ENCODE peak calls at places on chromosomes 6 and 20, in four cellular contexts. S is neural crest cell, C is fibroblast of mammary gland, Z is thoracic aorta. J is an unnamed sample.

GRCh38 chr6:84156306-84156705 is 71.1 kb downstream of the CEP162 start:
- DNase-seq in C (no peak), S (no peak), Z (no peak), J (no peak)

GRCh38 chr6:107719160-107719559 is 105.0 kb downstream of the SCML4 start:
- DNase-seq in C (no peak), Z (no peak), S (no peak), J (no peak)

GRCh38 chr6:81326856-81327561 is 425.5 kb downstream of the TENT5A start:
- DNase-seq in S (no peak), C (peak), Z (no peak), J (no peak)

GRCh38 chr6:80638222-80639055 is 532.0 kb downstream of the BCKDHB start:
- DNase-seq in S (peak), C (peak), Z (no peak), J (no peak)

GRCh38 chr20:17725094-17725835 is 25.5 kb downstream of the BANF2 start:
- DNase-seq in Z (no peak), S (no peak), C (no peak), J (peak)

GRCh38 chr6:87808005-87808757 is 106.1 kb upstream of the AKIRIN2 start:
- DNase-seq in C (peak), S (no peak), Z (no peak), J (no peak)

GRCh38 chr6:130882370-130882769 is 55.2 kb downstream of the SMLR1 start:
- DNase-seq in C (no peak), Z (no peak), S (no peak), J (no peak)

GRCh38 chr6:39952170-39952569 is 17.9 kb upstream of the MOCS1 start:
- DNase-seq in S (no peak), C (peak), Z (no peak), J (no peak)

GRCh38 chr20:53608071-53608455 is 14.4 kb upstream of the ZNF217 start:
- DNase-seq in C (no peak), S (no peak), Z (no peak), J (no peak)

GRCh38 chr6:12602951-12603710 is 113.4 kb upstream of the PHACTR1 start:
- DNase-seq in C (peak), Z (no peak), S (no peak), J (no peak)

GRCh38 chr6:166686317-166686716 is 59.3 kb upstream of the RPS6KA2 start:
- DNase-seq in C (no peak), Z (no peak), S (no peak), J (no peak)

GRCh38 chr6:28985396-28986164 is 19.5 kb downstream of the ZNF311 start:
- DNase-seq in Z (peak), C (peak), S (peak), J (no peak)

GRCh38 chr6:154996841-154997311 is 1.8 kb downstream of the TIAM2 start:
- DNase-seq in S (no peak), C (no peak), Z (no peak), J (no peak)

GRCh38 chr6:53718597-53719460 is 53.3 kb upstream of the KLHL31 start:
- DNase-seq in C (peak), Z (no peak), S (no peak), J (no peak)

GRCh38 chr6:156390621-156391378 is 386.4 kb upstream of the ARID1B start:
- DNase-seq in C (no peak), Z (no peak), S (no peak), J (no peak)

GRCh38 chr20:33693741-33694645 is 7.8 kb upstream of the E2F1 start:
- DNase-seq in S (no peak), C (no peak), Z (no peak), J (no peak)

GRCh38 chr6:22401206-22401605 is 104.4 kb upstream of the PRL start:
- DNase-seq in S (no peak), Z (no peak), C (peak), J (no peak)

GRCh38 chr20:31602779-31603441 is 2.2 kb upstream of the ID1 start:
- DNase-seq in C (peak), S (no peak), Z (no peak), J (no peak)

GRCh38 chr6:20932284-20932683 is 398.0 kb downstream of the CDKAL1 start:
- DNase-seq in S (no peak), C (no peak), Z (no peak), J (no peak)

GRCh38 chr20:16098890-16099639 is 474.2 kb downstream of the KIF16B start:
- DNase-seq in Z (no peak), S (no peak), C (peak), J (no peak)

GRCh38 chr6:137867685-137868509 is 838 bp downstream of the TNFAIP3 start:
- DNase-seq in Z (no peak), C (no peak), S (peak), J (no peak)

GRCh38 chr20:42027746-42028268 is 409.6 kb upstream of the CHD6 start:
- DNase-seq in C (no peak), S (no peak), Z (no peak), J (no peak)

GRCh38 chr6:28597217-28597835 is 71.6 kb downstream of the GPX5 start:
- DNase-seq in S (peak), C (peak), Z (no peak), J (no peak)

GRCh38 chr20:10430000-10430466 is 4.0 kb downstream of the MKKS start:
- DNase-seq in S (no peak), Z (no peak), C (peak), J (no peak)

GRCh38 chr6:88572449-88573139 is 390.8 kb downstream of the RNGTT start:
- DNase-seq in S (no peak), C (no peak), Z (no peak), J (no peak)

GRCh38 chr6:52317841-52318581 is 33.5 kb upstream of the MCM3 start:
- DNase-seq in S (no peak), Z (no peak), C (peak), J (no peak)

GRCh38 chr20:57666106-57666833 is 43.5 kb downstream of the PMEPA1 start:
- DNase-seq in S (no peak), C (no peak), Z (no peak), J (peak)

GRCh38 chr6:170132561-170132991 is 158.3 kb downstream of the DLL1 start:
- DNase-seq in S (no peak), Z (no peak), C (no peak), J (peak)

GRCh38 chr6:107670792-107671199 is 153.3 kb downstream of the SCML4 start:
- DNase-seq in S (peak), C (peak), Z (no peak), J (no peak)

GRCh38 chr6:158565482-158566040 is 5.7 kb downstream of the TMEM181 start:
- DNase-seq in S (no peak), C (no peak), Z (no peak), J (no peak)
- TF ChIP-seq CTCF in S (no peak), C (no peak), Z (no peak), J (peak)

GRCh38 chr6:103273048-103273447 is 1586.7 kb downstream of the HACE1 start:
- DNase-seq in Z (no peak), S (no peak), C (no peak), J (no peak)
- TF ChIP-seq CTCF in Z (no peak), S (peak), C (no peak), J (peak)

DNA sequence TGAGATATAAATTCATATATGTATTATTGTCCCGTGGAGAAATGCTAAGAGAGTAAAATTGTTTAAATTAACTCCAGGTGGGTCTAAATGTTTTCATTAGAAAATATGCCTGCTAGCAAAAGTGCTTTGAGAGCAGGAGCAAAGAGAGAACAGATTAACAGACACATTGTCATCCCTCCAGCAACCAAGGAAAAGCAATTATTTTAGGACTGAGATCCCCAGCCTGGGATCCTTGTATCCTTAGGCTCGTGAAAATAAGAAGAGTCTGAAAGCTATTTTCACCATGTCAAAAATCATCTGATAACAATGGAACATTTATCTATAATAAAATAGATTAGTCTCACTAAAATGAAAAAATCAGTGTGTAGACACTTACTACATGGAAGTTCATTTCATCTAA is 11.5 kb upstream of the MRS2 start:
- DNase-seq in S (no peak), Z (no peak), C (no peak), J (no peak)
- TF ChIP-seq CTCF in S (no peak), Z (no peak), C (no peak), J (no peak)

GRCh38 chr6:116633685-116634084 is 17.4 kb downstream of the RSPH4A start:
- DNase-seq in S (no peak), Z (no peak), C (peak), J (no peak)
- TF ChIP-seq CTCF in S (peak), Z (no peak), C (no peak), J (peak)

GRCh38 chr6:90663106-90663505 is 76.2 kb upstream of the MAP3K7 start:
- DNase-seq in C (no peak), S (no peak), Z (no peak), J (no peak)

GRCh38 chr6:90663873-90664272 is 77.0 kb upstream of the MAP3K7 start:
- DNase-seq in C (no peak), Z (no peak), S (no peak), J (no peak)

GRCh38 chr6:90669846-90670245 is 83.0 kb upstream of the MAP3K7 start:
- DNase-seq in S (no peak), C (no peak), Z (no peak), J (no peak)

GRCh38 chr6:90669420-90669819 is 82.5 kb upstream of the MAP3K7 start:
- DNase-seq in Z (no peak), S (no peak), C (no peak), J (no peak)

DNA sequence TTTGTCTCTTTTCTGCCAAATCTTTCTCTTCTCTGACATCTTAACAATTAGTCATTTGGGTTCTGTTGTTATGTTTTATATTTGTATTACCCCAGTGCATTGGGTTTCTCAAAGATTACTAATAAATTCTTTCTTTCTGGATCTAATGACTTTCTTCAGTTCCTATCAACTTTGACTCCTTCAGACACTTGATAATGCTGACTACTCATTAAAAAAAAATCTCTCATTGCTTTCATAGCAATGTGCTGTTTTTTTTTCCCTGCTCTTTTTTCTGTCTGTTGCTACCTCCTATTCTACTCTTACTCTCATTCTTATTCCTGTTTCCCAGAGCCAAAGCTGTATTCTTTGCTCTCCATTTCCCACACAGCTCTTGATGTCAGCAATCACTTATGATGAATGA is 81.3 kb upstream of the MAP3K7 start:
- DNase-seq in Z (no peak), S (no peak), C (no peak), J (no peak)
- TF ChIP-seq CTCF in Z (no peak), S (no peak), C (no peak), J (no peak)

DNA sequence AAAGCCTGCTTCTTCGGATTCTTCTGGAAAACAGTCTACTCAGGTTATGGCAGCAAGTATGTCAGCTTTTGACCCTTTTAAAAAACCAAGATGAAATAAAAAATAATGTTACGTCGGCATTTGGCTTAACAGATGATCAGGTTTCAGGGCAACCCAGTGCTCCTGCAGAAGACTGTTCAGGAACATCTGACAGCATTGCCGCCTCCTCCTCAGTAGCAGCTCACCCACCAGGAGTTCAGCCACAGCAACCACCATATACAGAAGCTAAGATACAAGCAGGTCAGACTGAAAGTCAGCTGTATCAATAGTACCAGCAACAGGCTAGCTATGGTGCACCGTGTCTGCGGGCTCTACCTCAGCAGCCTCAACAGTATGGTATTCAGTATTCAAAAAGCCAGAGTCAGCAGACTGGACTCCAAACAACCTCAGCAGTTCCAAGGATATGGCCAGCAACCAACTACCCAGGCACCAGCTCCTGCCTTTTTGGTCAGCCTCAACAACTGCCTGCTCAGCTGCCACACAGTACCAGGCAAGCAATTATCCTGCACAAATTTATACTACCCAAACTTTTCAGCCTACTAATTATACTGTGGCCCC is 51.9 kb downstream of the BTBD9 start:
- DNase-seq in Z (no peak), C (no peak), S (no peak), J (no peak)
- TF ChIP-seq CTCF in Z (no peak), C (no peak), S (no peak), J (no peak)

GRCh38 chr20:50506270-50506579 is 4.0 kb upstream of the PTPN1 start:
- DNase-seq in C (no peak), Z (no peak), S (no peak), J (no peak)
- TF ChIP-seq CTCF in C (peak), Z (no peak), S (no peak), J (peak)

DNA sequence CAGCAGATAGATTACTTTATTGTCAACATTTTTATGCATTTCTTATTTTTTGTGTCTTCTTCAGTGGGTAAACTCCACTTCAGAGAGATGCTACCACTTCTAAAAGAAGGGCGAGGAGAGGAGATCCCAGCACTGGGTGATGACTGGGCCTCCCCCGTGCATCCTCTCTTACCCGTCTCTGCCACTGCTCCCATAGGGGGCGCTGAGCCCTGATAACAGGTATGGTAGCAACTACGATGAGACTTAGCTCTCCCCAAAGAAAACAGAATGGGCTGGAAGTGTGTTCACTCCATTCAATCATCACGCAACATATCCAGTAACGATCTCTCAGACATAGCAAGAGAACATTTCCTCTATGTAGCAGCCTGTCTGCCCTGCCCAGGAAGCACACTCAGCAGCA is 533.3 kb upstream of the CDH4 start:
- DNase-seq in S (no peak), Z (no peak), C (no peak), J (no peak)
- TF ChIP-seq CTCF in S (no peak), Z (no peak), C (no peak), J (no peak)

J was measured in chondrocyte.